ENCODE peak calls at places on chromosomes 1 and 21, in five cellular contexts. N is K562, B is heart left ventricle, T is adipocyte, C is upper lobe of right lung. Y is an unnamed sample. For H3K4me1, the result is how much of the 10 kb centered on the place peaks cover.

GRCh38 chr1:204359131-204359473 is 627 bp downstream of the PLEKHA6 start:
- DNase-seq in N (no peak), B (no peak), T (no peak), C (no peak), Y (no peak)

GRCh38 chr21:34974162-34974981 is 74.7 kb downstream of the RUNX1 start:
- DNase-seq in N (no peak), B (no peak), T (no peak), C (no peak), Y (no peak)

GRCh38 chr1:156963621-156964020 is 43.2 kb downstream of the LRRC71 start:
- DNase-seq in N (no peak), B (no peak), T (no peak), C (no peak), Y (no peak)

GRCh38 chr1:205192287-205192686 is 19.2 kb downstream of the DSTYK start:
- DNase-seq in N (no peak), B (no peak), T (no peak), C (no peak), Y (no peak)

GRCh38 chr1:226939439-226940028 is 560 bp upstream of the COQ8A start:
- DNase-seq in N (peak), B (peak), T (peak), C (peak), Y (peak)

GRCh38 chr1:182292193-182292741 is 99.3 kb downstream of the GLUL start:
- DNase-seq in N (no peak), B (no peak), T (no peak), C (no peak), Y (no peak)

GRCh38 chr1:61865646-61866220 is 123.5 kb downstream of the PATJ start:
- DNase-seq in N (no peak), B (peak), T (no peak), C (no peak), Y (no peak)

GRCh38 chr1:229893762-229894444 is 173.1 kb upstream of the GALNT2 start:
- DNase-seq in N (no peak), B (no peak), T (no peak), C (no peak), Y (no peak)

GRCh38 chr1:172394811-172395210 is 25.7 kb upstream of the C1orf105 start:
- DNase-seq in N (no peak), B (no peak), T (peak), C (no peak), Y (no peak)

GRCh38 chr1:6000444-6001288 is 8.4 kb upstream of the NPHP4 start:
- DNase-seq in N (no peak), B (no peak), T (no peak), C (peak), Y (no peak)

GRCh38 chr1:186807162-186807561 is 21.6 kb upstream of the PLA2G4A start:
- DNase-seq in N (no peak), B (no peak), T (no peak), C (no peak), Y (no peak)

GRCh38 chr21:32803651-32804050 is 32.1 kb upstream of the PAXBP1 start:
- DNase-seq in N (no peak), B (no peak), T (no peak), C (no peak), Y (no peak)

GRCh38 chr1:51439895-51440294 is 79.2 kb downstream of the EPS15 start:
- DNase-seq in N (no peak), B (no peak), T (no peak), C (no peak), Y (no peak)

GRCh38 chr1:165748550-165748949 is 20.1 kb downstream of the TMCO1 start:
- DNase-seq in N (no peak), B (no peak), T (no peak), C (no peak), Y (no peak)

GRCh38 chr1:159068877-159069276 is 7.7 kb downstream of the AIM2 start:
- DNase-seq in N (no peak), B (no peak), T (peak), C (no peak), Y (no peak)

GRCh38 chr21:35818597-35818996 is 241.7 kb downstream of the SETD4 start:
- DNase-seq in N (no peak), B (no peak), T (no peak), C (no peak), Y (no peak)

GRCh38 chr1:88678405-88678804 is 5.7 kb upstream of the PKN2 start:
- DNase-seq in N (peak), B (no peak), T (no peak), C (no peak), Y (no peak)

GRCh38 chr1:206498685-206499084 is 8.6 kb upstream of the RASSF5 start:
- DNase-seq in N (no peak), B (no peak), T (no peak), C (no peak), Y (no peak)

DNA sequence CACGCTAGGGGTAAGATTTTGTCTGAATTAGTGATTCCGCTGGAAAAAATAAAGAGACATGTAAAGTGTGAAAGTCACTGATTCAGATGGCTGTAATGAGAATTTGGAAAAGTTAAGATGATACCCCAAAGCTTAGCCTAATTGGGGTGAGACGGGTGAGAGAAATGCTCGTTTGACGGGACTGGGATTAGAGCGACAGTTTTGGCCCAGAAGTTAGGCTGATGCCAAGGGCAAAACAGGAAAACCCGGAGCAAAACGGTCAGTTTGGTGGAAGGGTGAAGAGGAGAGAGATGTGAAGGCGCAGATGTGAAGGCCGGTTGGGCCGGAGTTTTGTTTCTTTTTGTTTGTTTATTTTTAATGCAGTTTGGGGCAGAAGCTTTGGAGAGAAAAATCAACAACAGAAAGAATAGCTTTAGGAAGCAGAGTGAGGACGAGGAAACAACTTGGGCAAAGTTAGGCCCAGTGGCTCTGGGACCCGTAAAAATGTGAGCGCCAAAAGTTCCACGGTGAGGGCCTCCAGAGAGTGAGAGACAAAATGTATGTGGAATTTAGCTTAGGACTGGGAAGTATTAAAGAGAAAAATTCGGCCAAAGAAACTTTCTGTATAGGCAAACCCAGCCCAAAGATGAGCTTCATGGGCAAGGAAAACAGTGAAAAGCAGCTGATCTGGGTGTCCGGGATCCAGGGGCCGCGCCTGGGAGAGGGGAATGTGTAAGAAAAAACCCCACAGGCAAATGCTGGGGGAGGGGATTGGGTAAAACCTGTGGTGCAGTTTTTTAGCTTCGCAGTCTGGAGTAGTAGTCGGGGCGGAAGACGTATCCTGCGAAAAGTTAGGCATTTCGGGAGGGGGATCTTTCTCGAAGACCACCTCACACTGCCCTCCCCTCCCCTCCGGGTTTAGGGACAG is 1.2 kb downstream of the DMRTA2 start:
- DNase-seq in N (no peak), B (no peak), T (no peak), C (no peak), Y (no peak)
- H3K4me1 ChIP-seq in N (under half), B (under half), T (under half), C (under half), Y (under half)

DNA sequence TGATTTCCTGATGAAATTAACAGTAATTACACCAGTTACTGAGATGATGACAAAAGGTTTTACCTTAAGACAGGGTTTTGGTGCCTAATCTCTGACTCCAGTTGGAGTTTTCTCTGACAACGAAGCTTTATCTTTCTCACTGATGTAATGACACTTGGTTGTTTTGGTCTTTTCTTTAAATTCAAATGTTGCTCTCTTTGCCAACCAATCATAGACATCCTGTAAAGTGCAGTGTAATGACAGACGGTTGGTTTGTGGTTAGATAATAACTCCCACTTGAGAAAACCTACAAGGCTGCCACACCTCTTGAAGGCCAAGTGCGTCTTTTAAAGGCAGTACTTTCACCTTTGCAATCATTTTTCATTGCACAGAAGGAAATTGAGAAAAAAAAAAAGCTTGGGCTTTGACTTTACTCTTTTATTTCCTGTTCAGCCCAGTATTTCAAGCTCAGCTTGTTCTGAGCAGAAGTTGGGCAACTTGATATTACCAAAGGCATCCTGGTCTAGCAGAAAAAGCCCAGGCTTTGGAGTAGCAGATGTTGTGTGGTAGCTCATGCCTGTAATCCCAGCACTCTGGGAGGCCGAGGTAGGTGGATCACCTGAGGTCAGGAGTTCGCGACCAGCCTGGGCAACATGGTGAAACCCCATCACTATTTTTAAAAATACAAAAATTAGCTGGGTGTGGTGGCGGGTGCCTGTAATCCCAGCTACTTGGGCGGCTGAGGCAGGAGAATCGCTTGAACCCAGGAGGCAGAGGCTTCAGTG is 14.9 kb downstream of the PDIK1L start:
- DNase-seq in N (peak), B (no peak), T (no peak), C (no peak), Y (no peak)
- H3K4me1 ChIP-seq in N (half or more), B (under half), T (under half), C (under half), Y (under half)

GRCh38 chr1:225610539-225610938 is 42.4 kb downstream of the ENAH start:
- DNase-seq in N (no peak), B (no peak), T (no peak), C (no peak), Y (no peak)
- H3K4me1 ChIP-seq in N (under half), B (under half), T (under half), C (under half), Y (under half)

GRCh38 chr1:201622353-201622752 is 83.4 kb downstream of the NAV1 start:
- DNase-seq in N (no peak), B (no peak), T (no peak), C (no peak), Y (no peak)
- H3K4me1 ChIP-seq in N (under half), B (under half), T (under half), C (under half), Y (under half)

DNA sequence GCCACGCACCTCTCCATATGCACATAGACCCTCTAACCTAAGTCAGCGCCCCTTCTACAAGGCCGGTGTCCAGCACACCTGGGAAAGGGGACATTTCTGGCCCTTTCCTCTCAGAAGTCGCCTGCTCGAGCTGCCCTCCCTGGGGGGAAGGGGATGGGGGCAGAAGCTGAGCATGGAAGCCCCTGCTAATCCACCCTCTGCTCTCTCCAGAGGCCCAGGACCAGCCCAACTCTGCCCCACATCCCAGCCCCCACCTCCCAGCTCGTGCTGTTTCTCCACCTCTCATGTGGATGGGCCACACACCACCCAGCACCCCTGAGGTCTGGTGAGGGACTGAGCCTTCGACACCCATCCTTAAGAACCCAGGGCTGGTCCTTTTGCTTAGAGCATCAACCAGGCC is 14.8 kb downstream of the TNFRSF1B start:
- DNase-seq in N (no peak), B (no peak), T (no peak), C (no peak), Y (no peak)
- H3K4me1 ChIP-seq in N (under half), B (half or more), T (half or more), C (half or more), Y (under half)

DNA sequence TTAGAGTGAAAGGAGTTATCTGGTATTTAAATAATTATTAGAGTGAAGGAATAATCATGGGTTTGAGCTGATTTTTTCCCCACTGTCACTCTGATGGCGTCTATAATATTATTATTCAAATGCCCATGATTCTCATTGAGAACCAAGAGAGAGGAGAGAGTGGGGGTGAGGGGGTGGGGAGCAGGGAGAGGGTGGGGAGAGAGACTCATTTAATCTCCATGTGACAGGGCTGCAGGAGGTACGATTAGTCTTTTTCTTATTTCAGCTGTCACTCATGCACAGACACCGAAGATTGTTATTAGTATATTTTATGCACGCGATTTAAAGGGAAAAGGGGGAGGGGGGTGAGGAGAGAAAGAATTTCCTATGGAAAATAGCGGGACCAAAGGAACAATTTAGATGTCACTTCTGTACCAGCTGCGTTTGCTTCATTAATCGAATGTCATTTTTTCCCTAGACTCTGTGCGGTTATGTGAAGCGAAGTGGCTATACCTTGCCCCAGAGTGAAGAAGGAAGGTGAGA is 19.9 kb downstream of the PLXNA2 start:
- DNase-seq in N (no peak), B (no peak), T (no peak), C (no peak), Y (no peak)
- H3K4me1 ChIP-seq in N (half or more), B (half or more), T (under half), C (half or more), Y (under half)

DNA sequence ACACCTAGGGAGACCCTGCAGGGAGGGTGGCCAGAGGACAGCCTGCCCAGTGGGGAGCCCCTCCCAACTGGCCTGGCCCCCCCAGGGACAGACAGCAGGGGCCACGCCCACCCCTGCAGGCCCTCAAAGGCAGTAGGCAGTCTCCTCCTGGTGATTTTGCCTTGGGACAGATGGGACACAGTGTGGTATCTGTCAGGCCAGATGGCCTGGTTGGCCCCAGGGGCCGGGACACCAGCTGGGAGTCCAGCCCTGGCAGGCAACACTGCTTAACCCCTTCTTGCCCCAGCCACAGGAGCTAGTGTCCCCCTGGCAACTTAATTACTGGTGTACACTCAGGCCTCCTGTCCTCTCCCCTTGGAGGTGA is 17.8 kb downstream of the IFFO2 start:
- DNase-seq in N (no peak), B (no peak), T (no peak), C (no peak), Y (no peak)
- H3K4me1 ChIP-seq in N (under half), B (under half), T (under half), C (under half), Y (under half)

Y was measured in iPS DF 6.9.